ENCODE peak calls at places on chromosome 21, in seven cellular contexts. G is NCI-H748 treated with DMSO at 0.1 percent for 48 hours, I is mucosa of descending colon, Z is NCI-H187, H is GM12892, C is cardiac fibroblast, E is NCI-H524. F is an unnamed sample.

GRCh38 chr21:38258803-38259485 is 2.2 kb downstream of the KCNJ15 start:
- DNase-seq in C (peak; percentile 95), H (no peak), Z (no peak), E (no peak), I (no peak), G (no peak), F (no peak)

GRCh38 chr21:45594721-45595489 is 48.6 kb upstream of the PCBP3 start:
- DNase-seq in E (no peak), G (no peak), I (no peak), C (no peak), Z (no peak), H (no peak), F (no peak)

GRCh38 chr21:35051287-35051818 is 2.3 kb upstream of the RUNX1 start:
- DNase-seq in Z (no peak), G (peak; percentile 3), I (peak; percentile 89), C (peak; percentile 91), E (peak; percentile 89), H (peak; percentile 41), F (peak; percentile 92)

GRCh38 chr21:36478941-36479340 is 981 bp downstream of the CLDN14 start:
- DNase-seq in I (no peak), E (peak; percentile 37), G (no peak), C (peak; percentile 43), Z (no peak), H (no peak), F (no peak)

GRCh38 chr21:20353351-20353750 is 644.9 kb upstream of the NCAM2 start:
- DNase-seq in I (no peak), Z (no peak), C (no peak), H (no peak), G (no peak), E (no peak), F (no peak)

GRCh38 chr21:34528131-34528561 is 16.1 kb upstream of the KCNE1 start:
- DNase-seq in H (no peak), I (no peak), E (no peak), Z (no peak), G (no peak), C (peak; percentile 50), F (no peak)

GRCh38 chr21:31072486-31072885 is 34.2 kb upstream of the KRTAP19-8 start:
- DNase-seq in G (no peak), Z (no peak), H (no peak), E (peak; percentile 91), C (no peak), I (no peak), F (no peak)

GRCh38 chr21:29155118-29155932 is 24.9 kb downstream of the MAP3K7CL start:
- DNase-seq in G (no peak), C (peak; percentile 64), I (no peak), H (no peak), E (no peak), Z (no peak), F (no peak)

GRCh38 chr21:25080706-25081495 is 526.4 kb downstream of the MRPL39 start:
- DNase-seq in G (no peak), H (no peak), C (no peak), Z (no peak), I (no peak), E (no peak), F (no peak)

GRCh38 chr21:39954570-39954969 is 87.3 kb downstream of the PCP4 start:
- DNase-seq in I (no peak), E (no peak), C (no peak), G (no peak), H (no peak), Z (no peak), F (no peak)

GRCh38 chr21:46607605-46608004 is 2.7 kb upstream of the S100B start:
- DNase-seq in I (no peak), G (no peak), H (no peak), Z (no peak), E (no peak), C (no peak), F (no peak)

GRCh38 chr21:42691901-42692559 is 38.6 kb downstream of the PDE9A start:
- DNase-seq in Z (no peak), G (no peak), C (no peak), H (no peak), I (no peak), E (no peak), F (no peak)

GRCh38 chr21:41779659-41780058 is 12.8 kb upstream of the RIPK4 start:
- DNase-seq in Z (peak; percentile 58), G (peak; percentile 8), C (no peak), I (no peak), H (no peak), E (peak; percentile 49), F (no peak)

GRCh38 chr21:31429500-31429899 is 85.4 kb upstream of the TIAM1 start:
- DNase-seq in Z (no peak), H (no peak), G (no peak), C (no peak), I (no peak), E (peak; percentile 23), F (no peak)

GRCh38 chr21:15703932-15704331 is 25.9 kb upstream of the USP25 start:
- DNase-seq in C (no peak), Z (no peak), G (no peak), H (no peak), I (no peak), E (peak; percentile 49), F (no peak)

GRCh38 chr21:29953072-29953471 is 13.3 kb upstream of the GRIK1 start:
- DNase-seq in G (no peak), C (no peak), H (no peak), E (peak; percentile 33), I (no peak), Z (no peak), F (no peak)

GRCh38 chr21:36705679-36706481 is 7.0 kb downstream of the SIM2 start:
- DNase-seq in Z (no peak), I (no peak), E (no peak), G (no peak), H (no peak), C (no peak), F (no peak)

GRCh38 chr21:43892334-43892733 is 27.3 kb downstream of the AGPAT3 start:
- DNase-seq in C (no peak), Z (no peak), I (no peak), G (no peak), E (no peak), H (no peak), F (no peak)

GRCh38 chr21:45208627-45208951 is 79.1 kb downstream of the POFUT2 start:
- DNase-seq in H (no peak), I (no peak), E (no peak), C (peak; percentile 21), Z (no peak), G (no peak), F (no peak)